ENCODE peak calls at places on chromosomes 11 and 22, in seven cellular contexts. I is sigmoid colon, N is K562, T is left ventricle myocardium inferior, M is PC-3, E is heart right ventricle, V is brain microvascular endothelial cell. G is an unnamed sample.

GRCh38 chr11:44949160-44950035 is 1.3 kb downstream of the TP53I11 start:
- DNase-seq in I (no peak), E (peak), N (peak), T (no peak), M (peak), V (peak), G (peak)

GRCh38 chr11:59810911-59811259 is 307 bp upstream of the MRPL16 start:
- DNase-seq in E (no peak), M (no peak), N (no peak), T (no peak), I (no peak), V (no peak), G (no peak)

GRCh38 chr11:14974723-14975587 is 2.8 kb upstream of the CALCA start:
- DNase-seq in I (no peak), E (peak), V (peak), M (peak), T (peak), N (peak), G (peak)

GRCh38 chr11:46161201-46161600 is 39.9 kb upstream of the PHF21A start:
- DNase-seq in T (no peak), E (no peak), V (no peak), N (no peak), M (no peak), I (no peak), G (no peak)

GRCh38 chr11:84645988-84646689 is 981.0 kb downstream of the DLG2 start:
- DNase-seq in V (no peak), E (no peak), N (no peak), M (no peak), T (no peak), I (no peak), G (no peak)

GRCh38 chr11:35905901-35906661 is 37.8 kb upstream of the LDLRAD3 start:
- DNase-seq in M (peak), V (no peak), I (no peak), T (no peak), E (no peak), N (no peak), G (peak)

GRCh38 chr11:45079075-45079444 is 67.4 kb upstream of the PRDM11 start:
- DNase-seq in I (peak), T (no peak), M (no peak), V (no peak), E (no peak), N (no peak), G (no peak)

GRCh38 chr22:30880847-30881246 is 87.7 kb downstream of the MORC2 start:
- DNase-seq in V (no peak), I (no peak), M (no peak), T (no peak), E (peak), N (no peak), G (no peak)

GRCh38 chr11:24762076-24762475 is 265.2 kb downstream of the LUZP2 start:
- DNase-seq in V (no peak), N (no peak), M (peak), T (no peak), I (no peak), E (no peak), G (no peak)

GRCh38 chr11:69721745-69722144 is 17.9 kb upstream of the FGF19 start:
- DNase-seq in T (no peak), E (no peak), V (no peak), N (no peak), M (peak), I (no peak), G (no peak)

GRCh38 chr22:38317995-38318715 is 922 bp upstream of the CSNK1E start:
- DNase-seq in M (peak), N (peak), T (peak), I (peak), E (peak), V (peak), G (no peak)

GRCh38 chr11:65558785-65559509 is 788 bp upstream of the LTBP3 start:
- DNase-seq in I (peak), T (peak), V (peak), E (peak), M (no peak), N (no peak), G (peak)

GRCh38 chr11:80214413-80214812 is 773.6 kb upstream of the TENM4 start:
- DNase-seq in V (no peak), T (no peak), I (no peak), E (no peak), M (peak), N (no peak), G (no peak)

GRCh38 chr11:20022363-20023081 is 137.8 kb downstream of the DBX1 start:
- DNase-seq in I (no peak), T (no peak), M (peak), N (no peak), V (peak), E (no peak), G (peak)

GRCh38 chr11:121067453-121067852 is 33.6 kb upstream of the TECTA start:
- DNase-seq in E (no peak), T (no peak), V (peak), N (no peak), I (no peak), M (peak), G (no peak)

GRCh38 chr11:116698080-116698479 is 74.7 kb downstream of the BUD13 start:
- DNase-seq in M (no peak), V (no peak), T (no peak), E (no peak), I (no peak), N (no peak), G (no peak)

GRCh38 chr22:48536691-48537591 is 1290.7 kb downstream of the BRD1 start:
- DNase-seq in I (peak), V (no peak), E (no peak), T (no peak), M (no peak), N (no peak), G (no peak)

GRCh38 chr22:41288245-41288946 is 2.4 kb upstream of the RANGAP1 start:
- DNase-seq in I (peak), E (no peak), V (peak), T (no peak), N (no peak), M (peak), G (peak)

GRCh38 chr11:130023204-130023603 is 20.6 kb upstream of the PRDM10 start:
- DNase-seq in I (no peak), V (peak), T (no peak), N (no peak), E (no peak), M (peak), G (peak)

GRCh38 chr22:33654173-33654890 is 265.9 kb downstream of the LARGE1 start:
- DNase-seq in V (no peak), I (no peak), T (no peak), E (no peak), N (no peak), M (no peak), G (no peak)

GRCh38 chr11:24134879-24135588 is 361.8 kb upstream of the LUZP2 start:
- DNase-seq in V (no peak), T (no peak), E (no peak), I (no peak), N (no peak), M (no peak), G (no peak)

GRCh38 chr11:45238724-45239123 is 47.4 kb downstream of the SYT13 start:
- DNase-seq in E (no peak), T (no peak), N (no peak), V (peak), M (peak), I (peak), G (peak)

GRCh38 chr11:73070653-73071052 is 71.5 kb downstream of the FCHSD2 start:
- DNase-seq in M (no peak), E (no peak), N (no peak), V (no peak), I (no peak), T (no peak), G (no peak)

GRCh38 chr11:73078631-73079030 is 63.5 kb downstream of the FCHSD2 start:
- DNase-seq in T (no peak), V (no peak), E (no peak), M (no peak), N (no peak), I (no peak), G (no peak)

GRCh38 chr11:73077454-73077853 is 64.7 kb downstream of the FCHSD2 start:
- DNase-seq in N (no peak), E (no peak), M (no peak), V (no peak), I (no peak), T (no peak), G (no peak)

DNA sequence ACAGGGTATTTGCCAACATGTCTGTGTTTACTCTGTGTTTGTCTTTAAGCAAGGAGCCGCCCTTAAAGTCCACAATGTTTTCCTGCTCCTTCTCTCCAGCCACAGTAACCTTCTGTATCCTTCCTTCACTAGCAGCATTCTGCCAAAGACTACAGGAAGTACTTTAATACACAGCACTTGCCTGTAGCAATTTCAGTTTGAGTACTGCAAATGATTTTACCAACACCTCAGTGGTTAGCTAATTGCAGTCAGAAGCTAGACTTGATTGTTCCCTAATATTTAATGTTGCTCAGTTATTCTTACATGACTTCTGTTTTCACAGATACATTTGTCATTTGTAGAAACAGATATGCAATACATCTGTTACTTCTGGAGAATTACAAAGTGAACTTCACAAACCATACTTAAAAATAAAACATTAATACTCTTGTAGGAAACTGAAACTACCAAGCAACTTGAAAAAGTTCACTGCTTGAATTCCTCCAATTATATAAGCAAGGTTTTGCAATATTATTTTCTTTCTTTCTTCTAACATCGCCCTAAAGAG is 69.1 kb downstream of the FCHSD2 start:
- DNase-seq in V (no peak), N (no peak), I (no peak), T (no peak), M (peak), E (no peak), G (peak)
- H3K4me3 ChIP-seq in V (no peak), N (no peak), I (peak), T (peak), M (peak), E (no peak), G (no peak)

GRCh38 chr11:107494036-107494435 is 36.4 kb upstream of the CWF19L2 start:
- DNase-seq in T (no peak), V (no peak), M (no peak), I (no peak), E (no peak), N (no peak), G (no peak)

GRCh38 chr11:107490836-107491235 is 33.2 kb upstream of the CWF19L2 start:
- DNase-seq in M (no peak), N (no peak), E (no peak), V (no peak), T (no peak), I (no peak), G (no peak)

GRCh38 chr11:107496011-107496410 is 38.4 kb upstream of the CWF19L2 start:
- DNase-seq in V (peak), N (no peak), M (peak), E (no peak), T (no peak), I (no peak), G (no peak)

GRCh38 chr11:107493117-107493516 is 35.5 kb upstream of the CWF19L2 start:
- DNase-seq in M (peak), T (no peak), V (peak), N (no peak), E (no peak), I (no peak), G (peak)
- H3K4me3 ChIP-seq in M (no peak), T (no peak), V (no peak), N (no peak), E (no peak), I (no peak), G (no peak)

GRCh38 chr11:75667831-75668507 is 869 bp downstream of the MAP6 start:
- DNase-seq in M (peak), V (peak), N (no peak), I (peak), E (peak), T (peak), G (peak)
- H3K4me3 ChIP-seq in M (peak), V (peak), N (no peak), I (peak), E (peak), T (peak), G (peak)

DNA sequence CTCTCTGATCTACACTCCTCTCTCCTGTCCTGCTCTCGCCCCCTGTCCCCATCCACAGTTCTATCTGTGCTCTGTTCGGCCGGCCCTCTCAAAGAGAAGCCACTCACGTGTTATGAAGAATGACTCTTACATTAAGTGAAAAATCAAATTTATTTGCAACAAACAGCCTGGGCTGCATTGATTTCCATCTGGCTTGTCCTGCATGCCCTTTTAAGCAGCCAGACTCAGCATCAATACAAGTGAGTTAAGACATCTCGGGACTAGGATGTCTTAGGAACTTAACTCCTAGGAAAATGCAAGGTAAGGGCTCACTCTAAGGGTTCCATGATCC is 373.5 kb downstream of the TENM4 start:
- DNase-seq in E (no peak), V (no peak), N (no peak), I (no peak), M (no peak), T (no peak), G (no peak)
- H3K4me3 ChIP-seq in E (no peak), V (peak), N (no peak), I (no peak), M (no peak), T (no peak), G (no peak)

DNA sequence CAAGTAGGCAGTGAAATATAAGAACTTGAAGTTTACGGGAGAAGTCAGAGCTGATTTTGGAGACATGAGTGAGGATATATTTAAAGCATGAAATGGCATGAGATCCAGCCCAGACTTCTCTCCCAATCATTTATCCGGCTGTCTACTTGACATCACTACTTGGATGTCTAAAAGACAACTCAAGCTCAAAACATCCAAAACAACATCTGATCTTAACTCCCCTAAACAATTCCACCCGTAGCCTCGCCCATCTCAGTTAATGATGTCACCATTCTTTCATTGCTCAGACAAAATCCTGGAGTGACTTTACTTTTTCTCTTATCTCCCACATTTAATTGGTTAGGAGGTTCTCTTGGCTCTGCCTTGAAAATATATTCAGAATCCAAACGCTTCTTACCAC is 44.5 kb downstream of the WEE1 start:
- DNase-seq in T (no peak), M (no peak), E (no peak), N (no peak), I (no peak), V (peak), G (no peak)
- H3K4me3 ChIP-seq in T (no peak), M (no peak), E (no peak), N (no peak), I (no peak), V (no peak), G (no peak)

GRCh38 chr11:122743093-122743741 is 87.7 kb downstream of the UBASH3B start:
- DNase-seq in T (no peak), I (no peak), E (no peak), V (no peak), N (no peak), M (no peak), G (no peak)
- H3K4me3 ChIP-seq in T (no peak), I (no peak), E (no peak), V (no peak), N (no peak), M (no peak), G (no peak)

G was measured in cardiac muscle cell.